ENCODE peak calls at places on chromosomes 1 and 21, in eight cellular contexts. I is tibial nerve, Y is uterus, B is fibroblast of lung, D is WERI-Rb-1, J is hepatocyte, F is dorsolateral prefrontal cortex, P is pancreas. S is an unnamed sample.

GRCh38 chr1:237562247-237562823 is 328.4 kb downstream of the ZP4 start:
- DNase-seq in Y (no peak), J (peak), D (no peak), P (no peak), I (peak), F (no peak), B (peak), S (no peak)

GRCh38 chr1:8024329-8024728 is 1.8 kb downstream of the ERRFI1 start:
- DNase-seq in D (no peak), F (no peak), J (no peak), P (no peak), B (peak), I (no peak), Y (no peak), S (no peak)

GRCh38 chr1:2555634-2556276 is 416 bp upstream of the TNFRSF14 start:
- DNase-seq in D (no peak), Y (peak), P (peak), I (peak), J (no peak), B (peak), F (peak), S (peak)

GRCh38 chr1:2301607-2302291 is 73.6 kb downstream of the SKI start:
- DNase-seq in P (no peak), I (no peak), J (no peak), Y (no peak), F (no peak), B (no peak), D (no peak), S (no peak)

GRCh38 chr1:205582046-205582445 is 49.8 kb downstream of the ELK4 start:
- DNase-seq in B (no peak), Y (no peak), F (no peak), I (no peak), P (no peak), J (no peak), D (peak), S (no peak)

GRCh38 chr1:112878321-112878720 is 77.7 kb downstream of the SLC16A1 start:
- DNase-seq in Y (no peak), P (no peak), I (no peak), B (no peak), F (peak), J (no peak), D (no peak), S (no peak)

GRCh38 chr1:227577500-227577899 is 14.1 kb downstream of the ZNF678 start:
- DNase-seq in P (no peak), I (no peak), F (no peak), J (no peak), B (no peak), Y (no peak), D (no peak), S (no peak)

GRCh38 chr1:230401763-230402294 is 24.3 kb downstream of the PGBD5 start:
- DNase-seq in I (no peak), J (peak), D (no peak), P (no peak), F (no peak), Y (no peak), B (peak), S (no peak)

GRCh38 chr1:156591432-156592157 is at the start of gene NAXE:
- DNase-seq in P (peak), F (peak), J (peak), I (peak), B (peak), Y (peak), D (peak), S (peak)

GRCh38 chr1:143698016-143698415 is 273.8 kb downstream of the FAM72C start:
- DNase-seq in J (no peak), Y (no peak), F (no peak), P (peak), B (peak), I (no peak), D (peak), S (no peak)

GRCh38 chr1:204649756-204650155 is 35.8 kb downstream of the LRRN2 start:
- DNase-seq in P (peak), D (no peak), Y (no peak), B (no peak), J (no peak), F (no peak), I (no peak), S (no peak)

GRCh38 chr1:5830771-5831599 is 161.2 kb downstream of the NPHP4 start:
- DNase-seq in F (peak), J (no peak), D (peak), P (peak), B (no peak), Y (no peak), I (no peak), S (no peak)

GRCh38 chr1:24468605-24469004 is 34.0 kb upstream of the RCAN3 start:
- DNase-seq in D (no peak), I (no peak), P (no peak), Y (no peak), J (no peak), B (no peak), F (no peak), S (no peak)

GRCh38 chr1:175927944-175928343 is 184.5 kb upstream of the TNR start:
- DNase-seq in D (no peak), I (no peak), J (no peak), P (no peak), Y (no peak), F (no peak), B (no peak), S (no peak)

GRCh38 chr1:195604287-195604686 is 1004.0 kb downstream of the KCNT2 start:
- DNase-seq in I (no peak), P (no peak), F (no peak), Y (no peak), J (no peak), D (no peak), B (peak), S (no peak)

GRCh38 chr1:176692431-176692830 is 229.5 kb downstream of the PAPPA2 start:
- DNase-seq in Y (no peak), B (no peak), I (no peak), J (no peak), F (peak), D (no peak), P (no peak), S (no peak)

GRCh38 chr1:160342520-160342919 is 530 bp downstream of the COPA start:
- DNase-seq in F (no peak), B (peak), J (peak), D (no peak), P (no peak), I (no peak), Y (no peak), S (no peak)

GRCh38 chr1:156643266-156644092 is 1.6 kb downstream of the BCAN start:
- DNase-seq in J (no peak), D (no peak), P (no peak), F (no peak), B (no peak), I (no peak), Y (no peak), S (no peak)

GRCh38 chr1:106924360-106924759 is 132.1 kb upstream of the PRMT6 start:
- DNase-seq in P (no peak), F (no peak), J (no peak), I (no peak), D (no peak), Y (no peak), B (peak), S (no peak)

GRCh38 chr1:201946224-201946908 is at the start of gene LMOD1:
- DNase-seq in I (peak), P (peak), J (peak), B (peak), F (peak), Y (peak), D (peak), S (no peak)

GRCh38 chr1:110148961-110149360 is 1.3 kb upstream of the SLC6A17 start:
- DNase-seq in D (no peak), Y (no peak), J (no peak), I (no peak), P (no peak), B (no peak), F (no peak), S (no peak)

GRCh38 chr21:44199448-44199847 is 41.3 kb downstream of the ICOSLG start:
- DNase-seq in J (peak), F (no peak), D (no peak), B (no peak), Y (no peak), P (no peak), I (no peak), S (peak)

GRCh38 chr1:201575912-201576311 is 37.0 kb downstream of the NAV1 start:
- DNase-seq in B (no peak), Y (no peak), P (no peak), D (no peak), F (no peak), I (no peak), J (no peak), S (no peak)

GRCh38 chr1:145898756-145899155 is 11.1 kb downstream of the ITGA10 start:
- DNase-seq in I (no peak), F (no peak), B (no peak), Y (no peak), P (no peak), J (no peak), D (no peak), S (no peak)

GRCh38 chr1:179853102-179853501 is 24.5 kb downstream of the TOR1AIP2 start:
- DNase-seq in Y (no peak), J (no peak), P (no peak), D (no peak), I (no peak), B (no peak), F (no peak), S (no peak)

GRCh38 chr21:39737376-39738000 is 7.5 kb upstream of the IGSF5 start:
- DNase-seq in Y (no peak), I (no peak), B (no peak), P (no peak), D (no peak), F (no peak), J (no peak), S (no peak)

GRCh38 chr1:184828369-184828717 is 73.7 kb upstream of the EDEM3 start:
- DNase-seq in I (no peak), J (no peak), P (no peak), D (no peak), Y (no peak), F (no peak), B (no peak), S (no peak)

GRCh38 chr1:180670681-180671080 is 38.9 kb downstream of the XPR1 start:
- DNase-seq in D (no peak), I (no peak), B (no peak), F (no peak), P (no peak), J (no peak), Y (no peak), S (no peak)

GRCh38 chr1:234743866-234744581 is 134.0 kb upstream of the IRF2BP2 start:
- DNase-seq in B (peak), I (no peak), D (no peak), F (no peak), Y (no peak), J (peak), P (no peak), S (no peak)

GRCh38 chr1:29646161-29646775 is 409.9 kb downstream of the PTPRU start:
- DNase-seq in I (no peak), P (no peak), D (no peak), B (no peak), Y (no peak), F (no peak), J (no peak), S (peak)

GRCh38 chr21:45226540-45227326 is 61.0 kb downstream of the POFUT2 start:
- DNase-seq in B (no peak), I (no peak), P (no peak), Y (no peak), D (no peak), J (no peak), F (no peak), S (no peak)

GRCh38 chr1:151513626-151514101 is 2.5 kb downstream of the CGN start:
- DNase-seq in F (no peak), J (peak), B (no peak), P (peak), D (no peak), Y (no peak), I (no peak), S (no peak)

GRCh38 chr1:151537112-151537511 is 3.0 kb upstream of the TUFT1 start:
- DNase-seq in B (peak), D (no peak), F (no peak), Y (peak), J (peak), P (no peak), I (no peak), S (no peak)

GRCh38 chr1:203638914-203639313 is 12.3 kb downstream of the ATP2B4 start:
- DNase-seq in Y (no peak), F (no peak), J (no peak), P (no peak), I (no peak), D (peak), B (no peak), S (peak)

GRCh38 chr1:185731446-185731845 is 2.7 kb upstream of the HMCN1 start:
- DNase-seq in Y (no peak), D (no peak), J (no peak), B (no peak), F (no peak), I (no peak), P (no peak), S (no peak)

GRCh38 chr1:11100149-11100493 is 452 bp upstream of the EXOSC10 start:
- DNase-seq in P (no peak), F (no peak), Y (no peak), J (no peak), B (no peak), I (no peak), D (no peak), S (no peak)

GRCh38 chr1:6243053-6243834 is 735 bp upstream of the HES3 start:
- DNase-seq in I (no peak), D (no peak), J (no peak), P (no peak), B (no peak), Y (no peak), F (no peak), S (no peak)

GRCh38 chr1:170288155-170288554 is 142.4 kb downstream of the NTMT2 start:
- DNase-seq in Y (no peak), I (no peak), D (no peak), F (no peak), P (no peak), J (no peak), B (no peak), S (no peak)

GRCh38 chr1:65948609-65949229 is 156.0 kb downstream of the PDE4B start:
- DNase-seq in B (peak), J (peak), P (no peak), I (no peak), F (no peak), Y (peak), D (peak), S (no peak)
- TF ChIP-seq CTCF in B (peak), J (peak), P (no peak), I (no peak), F (peak), Y (no peak), D (peak), S (no peak)

GRCh38 chr21:37373539-37373938 is 7.0 kb downstream of the DYRK1A start:
- DNase-seq in I (no peak), F (no peak), P (no peak), Y (no peak), J (no peak), D (no peak), B (no peak), S (no peak)

GRCh38 chr21:37370152-37371040 is 3.8 kb downstream of the DYRK1A start:
- DNase-seq in J (no peak), Y (no peak), F (no peak), I (no peak), D (no peak), P (no peak), B (peak), S (no peak)

GRCh38 chr21:37374026-37374425 is 7.5 kb downstream of the DYRK1A start:
- DNase-seq in P (no peak), D (no peak), I (no peak), J (no peak), F (no peak), B (peak), Y (no peak), S (no peak)

GRCh38 chr21:37371041-37371397 is 4.4 kb downstream of the DYRK1A start:
- DNase-seq in F (no peak), Y (no peak), I (no peak), J (no peak), B (no peak), D (no peak), P (no peak), S (no peak)

DNA sequence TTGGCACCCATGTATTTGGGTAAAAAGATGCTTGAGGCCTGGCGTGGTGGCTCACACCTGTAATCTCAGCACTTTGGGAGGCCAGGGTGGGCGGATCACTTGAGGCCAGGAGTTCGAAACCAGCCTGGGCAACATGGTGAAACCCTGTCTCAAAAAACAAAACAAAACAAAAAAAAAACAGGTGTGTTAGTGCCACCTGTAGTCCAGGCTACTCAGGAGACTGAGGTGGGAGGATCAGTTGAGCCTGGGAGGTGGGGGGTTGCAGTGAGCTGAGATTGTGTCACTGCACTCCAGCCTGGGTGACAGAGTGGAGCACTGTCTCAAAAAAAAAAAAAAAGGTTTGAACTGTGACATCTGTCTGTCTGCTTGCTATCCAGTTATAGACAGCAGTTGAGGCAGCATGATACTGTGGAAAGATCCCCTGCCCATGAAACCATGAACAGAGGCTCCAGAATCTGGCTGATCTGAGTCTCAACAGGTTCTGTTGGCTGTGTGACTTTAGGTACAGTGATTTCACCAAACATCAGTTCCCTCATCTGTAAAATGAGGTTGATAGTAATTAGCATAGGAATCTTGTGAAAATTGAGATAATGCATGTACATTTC is 5.7 kb downstream of the DYRK1A start:
- DNase-seq in I (no peak), B (no peak), P (no peak), Y (no peak), J (no peak), F (no peak), D (no peak), S (no peak)
- TF ChIP-seq CTCF in I (no peak), B (no peak), P (no peak), Y (no peak), J (no peak), F (no peak), D (no peak), S (no peak)

GRCh38 chr1:23198373-23198772 is 18.9 kb downstream of the HTR1D start:
- DNase-seq in B (peak), J (no peak), I (no peak), Y (no peak), P (no peak), D (no peak), F (no peak), S (no peak)
- TF ChIP-seq CTCF in B (no peak), J (no peak), I (no peak), Y (no peak), P (no peak), D (no peak), F (no peak), S (no peak)

DNA sequence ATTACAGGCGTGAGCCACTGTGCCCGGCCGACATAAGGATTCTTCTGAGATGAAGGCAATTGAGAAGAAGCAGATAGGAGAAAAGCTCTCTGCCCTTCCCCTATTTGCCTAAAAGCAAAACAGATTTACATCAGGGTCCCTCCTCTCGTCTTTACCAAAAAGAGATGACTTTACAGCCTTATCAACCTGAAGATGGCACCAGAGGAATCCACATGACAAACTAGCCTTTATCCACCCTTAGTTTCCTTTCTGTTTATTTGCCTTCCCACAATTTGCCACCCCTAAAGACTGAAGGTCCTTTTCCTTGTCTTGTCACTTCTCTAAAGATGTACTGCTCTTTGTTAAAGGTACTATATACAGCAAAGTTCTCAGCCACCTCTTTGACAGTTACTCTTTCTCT is 70.7 kb upstream of the KRTAP19-8 start:
- DNase-seq in D (no peak), P (no peak), B (peak), J (no peak), F (no peak), Y (no peak), I (no peak), S (no peak)
- TF ChIP-seq CTCF in D (peak), P (no peak), B (no peak), J (peak), F (peak), Y (no peak), I (peak), S (no peak)

DNA sequence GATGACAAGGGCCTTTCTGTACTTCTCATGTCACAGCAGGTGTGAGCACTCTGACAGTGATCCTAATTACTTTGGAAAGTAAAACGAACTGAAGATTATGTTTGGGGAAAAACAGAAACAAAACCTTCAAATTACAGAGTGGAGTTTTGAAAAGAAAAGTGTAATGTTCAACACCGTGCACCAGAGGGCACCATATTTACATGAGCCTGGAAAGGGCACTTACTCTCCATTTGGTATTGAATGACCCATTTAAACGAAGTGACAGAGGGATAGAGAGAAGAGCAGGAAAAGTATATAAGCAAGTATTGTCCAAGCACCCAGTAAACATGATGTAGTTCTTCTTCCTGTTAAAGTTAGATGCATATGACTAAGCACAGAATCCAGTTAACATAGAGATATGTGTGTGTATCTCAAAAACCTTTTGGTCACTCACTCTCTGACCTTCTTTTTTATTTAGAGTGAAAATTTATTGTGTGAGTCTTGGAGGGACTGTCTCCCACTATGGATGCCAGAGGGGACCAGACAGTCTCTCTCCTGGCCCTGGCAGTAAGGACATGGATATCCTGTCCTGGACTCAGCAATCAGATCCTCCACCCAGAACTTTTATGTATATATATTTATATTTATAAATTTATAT is 3.8 kb upstream of the RGSL1 start:
- DNase-seq in F (no peak), J (peak), I (peak), Y (no peak), B (peak), P (no peak), D (no peak), S (no peak)
- TF ChIP-seq CTCF in F (peak), J (peak), I (peak), Y (no peak), B (peak), P (peak), D (peak), S (peak)

DNA sequence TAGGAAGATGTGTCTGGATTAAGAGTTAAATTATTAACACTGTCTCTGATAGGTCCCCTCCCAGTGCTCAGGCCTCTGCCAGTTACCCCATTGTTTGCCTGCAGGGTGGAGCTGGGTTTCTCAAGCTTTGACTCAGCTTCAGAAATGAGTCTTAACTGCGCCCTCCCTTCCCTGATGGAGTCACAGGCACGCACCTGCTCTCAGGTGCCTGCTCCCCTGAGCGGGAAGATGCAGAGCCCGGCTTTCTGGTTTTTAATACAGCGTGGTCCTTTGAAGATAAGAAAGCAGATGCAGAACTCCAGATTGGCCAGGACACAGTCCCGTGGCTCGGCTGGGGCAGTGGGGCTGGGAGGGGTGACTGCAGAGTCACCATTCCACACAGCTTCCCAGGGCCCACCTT is 3.2 kb upstream of the SPRR4 start:
- DNase-seq in J (no peak), I (no peak), F (no peak), B (no peak), D (no peak), Y (no peak), P (no peak), S (no peak)
- TF ChIP-seq CTCF in J (no peak), I (no peak), F (no peak), B (no peak), D (no peak), Y (no peak), P (no peak), S (no peak)

DNA sequence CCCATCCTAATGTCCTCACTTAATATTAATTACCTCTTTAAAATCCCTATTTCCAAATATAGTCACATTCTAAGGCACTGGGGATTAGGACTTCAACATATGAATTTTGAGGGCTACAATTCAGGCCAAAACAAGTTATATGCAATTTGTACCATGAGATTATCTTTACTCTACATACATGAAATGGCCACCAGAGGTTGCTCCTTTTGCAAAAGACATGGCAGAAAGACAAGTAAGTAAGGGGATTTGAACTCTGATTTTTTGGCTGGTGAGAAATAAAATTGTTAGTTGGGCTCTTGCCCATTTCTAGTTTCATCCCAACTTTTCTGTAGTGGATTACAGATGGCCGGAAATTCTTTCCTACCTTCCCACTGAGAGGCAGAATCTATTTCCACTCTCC is 4.8 kb upstream of the ALG6 start:
- DNase-seq in P (no peak), B (peak), I (no peak), F (no peak), Y (no peak), D (no peak), J (no peak), S (no peak)
- TF ChIP-seq CTCF in P (no peak), B (no peak), I (no peak), F (no peak), Y (no peak), D (no peak), J (no peak), S (no peak)

S was measured in CD14-positive monocyte.